ENCODE peak calls at places on chromosomes 5 and 9, in ten cellular contexts. P is G401; F is COR-L47; L is stimulated activated CD8-positive, alpha-beta memory T cell treated with anti-CD3 and anti-CD28 coated beads, Interleukin-15, amount 100 ng/mL, for 24 hours; Y is activated CD4-positive, alpha-beta T cell treated with anti-CD3 and anti-CD28 coated beads for 24 hours; J is uterus; M is brain microvascular endothelial cell; U is Daoy; I is SJCRH30; E is AG09319. D is an unnamed sample.

GRCh38 chr5:137802282-137803210 is 48.4 kb upstream of the HNRNPA0 start:
- DNase-seq in Y (no peak), L (no peak), M (no peak), F (no peak), P (no peak), I (no peak), E (no peak), J (no peak), U (no peak), D (no peak)

GRCh38 chr9:70484232-70485130 is 70.0 kb upstream of the KLF9 start:
- DNase-seq in L (no peak), U (peak; percentile 68), J (peak; percentile 66), M (peak; percentile 78), I (peak; percentile 47), Y (no peak), E (peak; percentile 60), F (peak; percentile 36), P (peak; percentile 86), D (peak; percentile 88)

GRCh38 chr9:122526602-122527001 is 491 bp downstream of the OR1N1 start:
- DNase-seq in M (no peak), P (no peak), U (no peak), F (no peak), Y (peak; percentile 0), I (no peak), E (no peak), J (no peak), L (no peak), D (no peak)

GRCh38 chr5:93371893-93372292 is 209.1 kb downstream of the NR2F1-AS1 start:
- DNase-seq in L (no peak), Y (no peak), U (no peak), J (no peak), I (no peak), E (no peak), P (no peak), M (no peak), F (no peak), D (no peak)

GRCh38 chr5:175803254-175803653 is 68.1 kb upstream of the CPLX2 start:
- DNase-seq in J (no peak), M (no peak), I (no peak), E (no peak), U (no peak), P (peak; percentile 40), L (no peak), Y (no peak), F (no peak), D (no peak)

GRCh38 chr9:37437616-37438015 is 15.1 kb downstream of the GRHPR start:
- DNase-seq in M (no peak), U (no peak), J (no peak), L (no peak), I (no peak), Y (no peak), F (no peak), P (peak; percentile 77), E (no peak), D (no peak)

GRCh38 chr9:126616521-126616976 is 2.8 kb downstream of the LMX1B start:
- DNase-seq in F (no peak), Y (no peak), P (no peak), E (no peak), U (no peak), M (no peak), I (no peak), L (no peak), J (no peak), D (no peak)

GRCh38 chr9:124122813-124123462 is 111.4 kb downstream of the LHX2 start:
- DNase-seq in P (no peak), J (no peak), Y (no peak), M (no peak), U (peak; percentile 52), I (no peak), F (no peak), E (peak; percentile 22), L (no peak), D (peak; percentile 53)

GRCh38 chr9:121169094-121169601 is 32.5 kb downstream of the RAB14 start:
- DNase-seq in P (no peak), I (peak; percentile 18), L (no peak), E (no peak), M (peak; percentile 14), F (no peak), Y (no peak), J (no peak), U (no peak), D (peak; percentile 9)

D was measured in foreskin fibroblast.